ENCODE peak calls at places on chromosomes 5 and 9, in six cellular contexts. C is CD8-positive, alpha-beta memory T cell; M is CD8-positive, alpha-beta T cell; A is BE2C; F is neural progenitor cell; Y is suprapubic skin. V is an unnamed sample.

GRCh38 chr5:187042-187431 is 4.3 kb upstream of the LRRC14B start:
- DNase-seq in C (no peak), M (no peak), F (no peak), Y (no peak), A (peak; percentile 1), V (no peak)

GRCh38 chr5:90037646-90038045 is 371.9 kb downstream of the CETN3 start:
- DNase-seq in F (no peak), A (no peak), Y (no peak), M (no peak), C (no peak), V (no peak)

GRCh38 chr9:29211681-29212589 is 1638.7 kb upstream of the C9orf72 start:
- DNase-seq in C (no peak), M (peak; percentile 4), Y (no peak), F (peak; percentile 84), A (peak; percentile 82), V (no peak)

GRCh38 chr5:157271740-157272271 is 5.9 kb downstream of the CYFIP2 start:
- DNase-seq in Y (no peak), M (peak; percentile 75), F (no peak), C (peak; percentile 71), A (no peak), V (peak; percentile 80)

GRCh38 chr9:96158909-96159575 is 142.9 kb downstream of the HSD17B3 start:
- DNase-seq in Y (no peak), A (no peak), M (no peak), C (no peak), F (no peak), V (no peak)

GRCh38 chr5:83972236-83972635 is 251.6 kb upstream of the HAPLN1 start:
- DNase-seq in Y (no peak), A (peak; percentile 68), M (no peak), F (no peak), C (no peak), V (no peak)

GRCh38 chr9:129289131-129289731 is 111.2 kb upstream of the IER5L start:
- DNase-seq in M (no peak), F (no peak), Y (peak; percentile 50), A (no peak), C (no peak), V (no peak)

GRCh38 chr5:149072376-149072775 is 9.5 kb upstream of the SH3TC2 start:
- DNase-seq in Y (no peak), C (no peak), F (no peak), M (no peak), A (no peak), V (no peak)

GRCh38 chr5:149680810-149681221 is 49.3 kb upstream of the PPARGC1B start:
- DNase-seq in M (no peak), Y (no peak), C (no peak), A (no peak), F (no peak), V (no peak)

GRCh38 chr5:91072891-91073290 is 310.2 kb downstream of the ARRDC3 start:
- DNase-seq in M (no peak), F (no peak), Y (no peak), A (no peak), C (no peak), V (no peak)

GRCh38 chr5:58072202-58072791 is 387.6 kb downstream of the PLK2 start:
- DNase-seq in A (no peak), M (no peak), Y (no peak), F (peak; percentile 41), C (no peak), V (no peak)

GRCh38 chr5:150945947-150946346 is 41.2 kb upstream of the ZNF300 start:
- DNase-seq in M (no peak), C (no peak), A (no peak), Y (no peak), F (no peak), V (no peak)
- H3K9me3 ChIP-seq in M (peaks cover 14% of the 10 kb centered on the region), C (no peaks in the 10 kb centered on the region), A (no peaks in the 10 kb centered on the region), Y (peaks cover 18% of the 10 kb centered on the region), F (peaks cover 18% of the 10 kb centered on the region), V (peaks cover 15% of the 10 kb centered on the region)

DNA sequence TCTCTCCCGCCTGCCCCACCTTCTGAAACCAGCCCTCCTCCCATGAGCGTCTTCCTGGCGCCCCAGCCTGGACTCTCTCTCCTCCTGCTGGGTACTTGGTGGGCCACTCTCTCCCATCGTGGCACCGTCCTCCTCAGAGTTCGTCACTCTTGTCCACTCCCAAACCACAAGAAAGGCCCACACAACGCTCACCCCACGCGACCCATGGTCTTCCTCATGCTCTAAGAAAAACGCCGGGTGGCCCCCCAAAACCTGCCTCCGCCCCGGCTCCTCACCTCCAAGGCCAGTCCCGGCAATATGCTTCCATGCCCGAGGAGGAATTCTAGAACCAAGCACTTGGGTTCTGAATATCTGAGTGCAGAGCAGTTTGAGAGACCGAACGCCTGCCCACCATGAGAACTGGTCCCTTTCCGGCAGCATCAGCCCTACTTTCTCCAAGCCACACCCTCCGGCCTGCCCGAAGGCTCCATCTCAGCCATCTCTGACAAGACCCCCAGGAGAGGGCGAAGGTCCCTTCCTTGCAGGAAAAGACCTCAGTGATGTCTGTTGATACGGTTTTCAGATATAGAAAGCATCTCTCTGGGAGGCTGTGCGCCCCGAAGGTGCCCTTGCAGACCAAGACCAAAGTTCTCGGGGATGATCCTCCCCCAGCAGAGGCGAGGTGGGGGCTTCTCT is 15.0 kb downstream of the SLC6A3 start:
- DNase-seq in A (no peak), Y (peak; percentile 60), C (no peak), F (no peak), M (no peak), V (peak; percentile 3)
- H3K9me3 ChIP-seq in A (no peaks in the 10 kb centered on the region), Y (peaks cover 4% of the 10 kb centered on the region), C (peaks cover 11% of the 10 kb centered on the region), F (peaks cover 3% of the 10 kb centered on the region), M (no peaks in the 10 kb centered on the region), V (no peaks in the 10 kb centered on the region)

DNA sequence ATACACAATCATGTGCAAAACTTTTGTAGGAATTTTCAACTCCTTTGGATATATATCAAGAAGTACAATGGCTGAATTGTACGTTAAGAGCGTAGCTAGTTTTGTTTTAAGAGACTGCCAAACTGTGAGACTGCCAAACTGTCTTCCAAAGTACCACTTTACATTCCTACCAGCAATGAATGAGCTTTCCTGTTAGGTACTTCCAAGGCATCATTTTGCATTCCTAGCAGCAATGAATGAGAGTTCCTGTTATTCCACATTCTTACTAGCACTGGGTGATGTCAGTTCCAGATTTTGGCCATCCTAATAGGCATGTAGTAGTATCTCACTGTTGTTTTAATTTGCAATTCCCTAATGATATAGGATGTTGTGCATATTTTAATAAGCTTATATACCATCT is 219.3 kb downstream of the KCNN2 start:
- DNase-seq in F (no peak), A (no peak), C (no peak), Y (no peak), M (no peak), V (no peak)
- H3K9me3 ChIP-seq in F (no peaks in the 10 kb centered on the region), A (no peaks in the 10 kb centered on the region), C (no peaks in the 10 kb centered on the region), Y (no peaks in the 10 kb centered on the region), M (no peaks in the 10 kb centered on the region), V (no peaks in the 10 kb centered on the region)

GRCh38 chr9:74755999-74756398 is 131.7 kb downstream of the TRPM6 start:
- DNase-seq in Y (no peak), C (no peak), M (no peak), A (no peak), F (no peak), V (no peak)

GRCh38 chr9:74748966-74749365 is 138.8 kb downstream of the TRPM6 start:
- DNase-seq in C (no peak), A (no peak), Y (no peak), F (no peak), M (no peak), V (no peak)

GRCh38 chr9:74755355-74755754 is 132.4 kb downstream of the TRPM6 start:
- DNase-seq in C (no peak), M (no peak), Y (no peak), A (no peak), F (no peak), V (no peak)

DNA sequence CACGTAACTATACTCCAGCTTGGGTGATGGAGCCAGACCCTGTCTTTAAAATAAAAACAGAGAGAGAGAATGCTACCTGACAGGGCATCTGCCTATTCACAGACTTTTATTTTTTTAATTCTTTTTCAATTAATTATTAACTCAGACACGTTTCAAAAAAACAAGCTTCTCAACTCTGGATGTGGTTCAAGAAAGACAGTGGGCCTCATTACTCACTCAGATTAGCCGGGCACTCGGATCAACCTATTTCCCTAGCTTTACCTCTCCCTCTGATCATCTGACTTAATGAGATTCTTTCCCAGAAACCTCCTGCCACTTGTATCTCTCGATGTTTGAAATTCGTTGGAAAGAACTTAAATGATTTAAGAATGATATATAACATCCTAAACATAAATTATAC is 134.1 kb downstream of the TRPM6 start:
- DNase-seq in F (no peak), A (no peak), C (no peak), M (no peak), Y (no peak), V (no peak)
- H3K9me3 ChIP-seq in F (no peaks in the 10 kb centered on the region), A (no peaks in the 10 kb centered on the region), C (no peaks in the 10 kb centered on the region), M (no peaks in the 10 kb centered on the region), Y (no peaks in the 10 kb centered on the region), V (no peaks in the 10 kb centered on the region)

GRCh38 chr5:61151893-61152292 is 10.4 kb downstream of the SMIM15 start:
- DNase-seq in F (no peak), Y (no peak), C (no peak), A (no peak), M (no peak), V (no peak)

DNA sequence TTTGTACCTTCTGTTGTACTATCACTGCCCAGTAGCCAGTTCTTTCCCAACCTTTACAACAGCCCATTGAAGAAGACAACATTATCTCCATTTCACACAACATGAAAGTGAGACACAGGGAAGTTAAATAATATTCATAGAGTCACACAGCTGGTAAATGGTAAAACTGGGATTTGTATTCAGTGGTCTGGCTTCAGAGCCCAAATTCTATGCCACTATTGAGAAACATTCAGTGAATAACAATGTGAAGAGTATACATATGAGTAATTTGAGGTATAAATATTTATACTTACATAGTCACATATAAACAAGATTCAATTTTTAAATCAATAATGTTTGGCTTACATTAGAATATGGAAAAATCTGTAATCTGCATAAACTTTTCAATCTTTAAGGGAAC is 13.8 kb downstream of the SMIM15 start:
- DNase-seq in A (no peak), C (no peak), Y (no peak), M (no peak), F (no peak), V (no peak)
- H3K9me3 ChIP-seq in A (no peaks in the 10 kb centered on the region), C (no peaks in the 10 kb centered on the region), Y (no peaks in the 10 kb centered on the region), M (no peaks in the 10 kb centered on the region), F (no peaks in the 10 kb centered on the region), V (no peaks in the 10 kb centered on the region)

V was measured in T-helper 17 cell.